ENCODE peak calls at places on chromosomes 16 and 17, in five cellular contexts. R is A549; G is NCI-H2107; Z is stimulated activated CD4-positive, alpha-beta T cell treated with anti-CD3 and anti-CD28 coated beads, Interleukin-15, amount 100 ng/mL, for 24 hours; X is cerebellar cortex. A is an unnamed sample.

GRCh38 chr17:11953924-11954323 is 43.4 kb downstream of the ZNF18 start:
- DNase-seq in G (no peak), R (no peak), Z (no peak), X (no peak), A (no peak)

GRCh38 chr17:32265192-32265895 is at the start of gene RHBDL3:
- DNase-seq in X (no peak), Z (peak), R (peak), G (no peak), A (no peak)

GRCh38 chr17:81075307-81075706 is 40.4 kb downstream of the BAIAP2 start:
- DNase-seq in X (no peak), G (no peak), R (no peak), Z (no peak), A (no peak)

GRCh38 chr16:56539667-56540066 is 19.8 kb upstream of the BBS2 start:
- DNase-seq in Z (no peak), R (no peak), G (no peak), X (no peak), A (no peak)

GRCh38 chr16:24088767-24089166 is 167.4 kb upstream of the CACNG3 start:
- DNase-seq in X (no peak), Z (peak), G (no peak), R (no peak), A (no peak)

GRCh38 chr17:51672058-51672457 is 411.7 kb downstream of the UTP18 start:
- DNase-seq in Z (no peak), X (no peak), G (no peak), R (no peak), A (no peak)

GRCh38 chr17:76421054-76421427 is 31.9 kb downstream of the UBE2O start:
- DNase-seq in Z (no peak), R (no peak), X (no peak), G (no peak), A (no peak)

GRCh38 chr16:25748099-25748654 is 56.4 kb downstream of the HS3ST4 start:
- DNase-seq in Z (no peak), X (no peak), R (no peak), G (no peak), A (no peak)

GRCh38 chr16:66524601-66525164 is 25.2 kb downstream of the TK2 start:
- DNase-seq in Z (peak), X (no peak), R (no peak), G (no peak), A (no peak)

GRCh38 chr16:11667824-11668589 is at the start of gene SNN:
- DNase-seq in G (peak), Z (peak), X (peak), R (peak), A (peak)

GRCh38 chr16:2515180-2515803 is 1.5 kb downstream of the ATP6V0C start:
- DNase-seq in G (no peak), Z (no peak), X (no peak), R (no peak), A (no peak)

GRCh38 chr17:57255776-57256681 is at the start of gene MSI2:
- DNase-seq in G (peak), X (peak), Z (peak), R (peak), A (peak)

GRCh38 chr16:48047755-48048154 is 108.0 kb downstream of the ABCC12 start:
- DNase-seq in Z (no peak), X (no peak), R (no peak), G (no peak), A (no peak)

GRCh38 chr16:14285542-14286380 is 214.6 kb downstream of the MRTFB start:
- DNase-seq in Z (peak), X (peak), G (peak), R (peak), A (peak)

GRCh38 chr17:83078378-83079339 is 750 bp upstream of the METRNL start:
- DNase-seq in R (no peak), Z (peak), X (no peak), G (no peak), A (no peak)

GRCh38 chr17:58411408-58411894 is 5.9 kb downstream of the RNF43 start:
- DNase-seq in Z (no peak), X (peak), G (no peak), R (no peak), A (no peak)

GRCh38 chr17:27268394-27269085 is 25.4 kb upstream of the WSB1 start:
- DNase-seq in R (no peak), Z (no peak), G (no peak), X (no peak), A (no peak)

GRCh38 chr16:56871172-56871593 is 6.2 kb downstream of the SLC12A3 start:
- DNase-seq in Z (no peak), R (no peak), X (no peak), G (no peak), A (no peak)

GRCh38 chr16:25024900-25025299 is 9.7 kb upstream of the ARHGAP17 start:
- DNase-seq in Z (no peak), X (no peak), R (no peak), G (no peak), A (no peak)